ENCODE peak calls at places on chromosomes 5 and 9, in six cellular contexts. One of them, this sample, is unnamed.

GRCh38 chr9:89969156-89969566 is 364.3 kb downstream of the GADD45G start:
- DNase-seq in left ventricle myocardium inferior: no peak
- DNase-seq in heart right ventricle: no peak
- DNase-seq in kidney: no peak
- DNase-seq in HCT116: no peak
- DNase-seq in tibial artery: no peak
- DNase-seq in this sample: peak; percentile 67

GRCh38 chr9:114908104-114908621 is 22.2 kb downstream of the TNFSF8 start:
- DNase-seq in left ventricle myocardium inferior: no peak
- DNase-seq in heart right ventricle: no peak
- DNase-seq in kidney: no peak
- DNase-seq in HCT116: peak; percentile 38
- DNase-seq in tibial artery: no peak
- DNase-seq in this sample: no peak

GRCh38 chr9:70639853-70640814 is 225.7 kb upstream of the KLF9 start:
- DNase-seq in left ventricle myocardium inferior: no peak
- DNase-seq in heart right ventricle: no peak
- DNase-seq in kidney: no peak
- DNase-seq in HCT116: peak; percentile 22
- DNase-seq in tibial artery: no peak
- DNase-seq in this sample: no peak

GRCh38 chr9:114343471-114344187 is 14.0 kb downstream of the ORM2 start:
- DNase-seq in left ventricle myocardium inferior: no peak
- DNase-seq in heart right ventricle: no peak
- DNase-seq in kidney: peak; percentile 38
- DNase-seq in HCT116: no peak
- DNase-seq in tibial artery: no peak
- DNase-seq in this sample: no peak

GRCh38 chr5:141094481-141095262 is at the start of gene PCDHB2:
- DNase-seq in left ventricle myocardium inferior: no peak
- DNase-seq in heart right ventricle: peak; percentile 30
- DNase-seq in kidney: peak; percentile 50
- DNase-seq in HCT116: no peak
- DNase-seq in tibial artery: peak; percentile 25
- DNase-seq in this sample: no peak

GRCh38 chr5:149267241-149267973 is 4.3 kb upstream of the AFAP1L1 start:
- DNase-seq in left ventricle myocardium inferior: no peak
- DNase-seq in heart right ventricle: no peak
- DNase-seq in kidney: no peak
- DNase-seq in HCT116: no peak
- DNase-seq in tibial artery: no peak
- DNase-seq in this sample: no peak

GRCh38 chr5:55232194-55232984 is 1.0 kb downstream of the CCNO start:
- DNase-seq in left ventricle myocardium inferior: peak; percentile 16
- DNase-seq in heart right ventricle: no peak
- DNase-seq in kidney: peak; percentile 83
- DNase-seq in HCT116: peak; percentile 29
- DNase-seq in tibial artery: no peak
- DNase-seq in this sample: peak; percentile 56

GRCh38 chr9:37618817-37619216 is 26.4 kb upstream of the TOMM5 start:
- DNase-seq in left ventricle myocardium inferior: no peak
- DNase-seq in heart right ventricle: no peak
- DNase-seq in kidney: no peak
- DNase-seq in HCT116: no peak
- DNase-seq in tibial artery: no peak
- DNase-seq in this sample: no peak

GRCh38 chr5:149203896-149204544 is 62.7 kb downstream of the ABLIM3 start:
- DNase-seq in left ventricle myocardium inferior: no peak
- DNase-seq in heart right ventricle: no peak
- DNase-seq in kidney: no peak
- DNase-seq in HCT116: no peak
- DNase-seq in tibial artery: no peak
- DNase-seq in this sample: no peak

GRCh38 chr9:110049699-110050450 is 158.1 kb downstream of the C9orf152 start:
- DNase-seq in left ventricle myocardium inferior: peak; percentile 44
- DNase-seq in heart right ventricle: peak; percentile 29
- DNase-seq in kidney: peak; percentile 82
- DNase-seq in HCT116: no peak
- DNase-seq in tibial artery: peak; percentile 32
- DNase-seq in this sample: peak; percentile 66

GRCh38 chr9:89564257-89564878 is 40.4 kb upstream of the GADD45G start:
- DNase-seq in left ventricle myocardium inferior: no peak
- DNase-seq in heart right ventricle: no peak
- DNase-seq in kidney: no peak
- DNase-seq in HCT116: peak; percentile 82
- DNase-seq in tibial artery: no peak
- DNase-seq in this sample: no peak

GRCh38 chr9:136645343-136645902 is 17.3 kb upstream of the EGFL7 start:
- DNase-seq in left ventricle myocardium inferior: no peak
- DNase-seq in heart right ventricle: peak; percentile 17
- DNase-seq in kidney: no peak
- DNase-seq in HCT116: no peak
- DNase-seq in tibial artery: no peak
- DNase-seq in this sample: no peak

GRCh38 chr9:136656795-136657611 is 5.7 kb upstream of the EGFL7 start:
- DNase-seq in left ventricle myocardium inferior: no peak
- DNase-seq in heart right ventricle: peak; percentile 59
- DNase-seq in kidney: peak; percentile 72
- DNase-seq in HCT116: no peak
- DNase-seq in tibial artery: no peak
- DNase-seq in this sample: peak; percentile 25

GRCh38 chr9:4463824-4464223 is 26.4 kb upstream of the SLC1A1 start:
- DNase-seq in left ventricle myocardium inferior: no peak
- DNase-seq in heart right ventricle: no peak
- DNase-seq in kidney: no peak
- DNase-seq in HCT116: no peak
- DNase-seq in tibial artery: no peak
- DNase-seq in this sample: no peak

GRCh38 chr9:121363586-121363961 is 6.5 kb downstream of the STOM start:
- DNase-seq in left ventricle myocardium inferior: no peak
- DNase-seq in heart right ventricle: no peak
- DNase-seq in kidney: no peak
- DNase-seq in HCT116: no peak
- DNase-seq in tibial artery: no peak
- DNase-seq in this sample: no peak

GRCh38 chr9:94140791-94141790 is 56.8 kb downstream of the PTPDC1 start:
- DNase-seq in left ventricle myocardium inferior: peak; percentile 18
- DNase-seq in heart right ventricle: no peak
- DNase-seq in kidney: no peak
- DNase-seq in HCT116: no peak
- DNase-seq in tibial artery: no peak
- DNase-seq in this sample: no peak

GRCh38 chr9:106883626-106884190 is 20.7 kb downstream of the ZNF462 start:
- DNase-seq in left ventricle myocardium inferior: no peak
- DNase-seq in heart right ventricle: no peak
- DNase-seq in kidney: no peak
- DNase-seq in HCT116: no peak
- DNase-seq in tibial artery: no peak
- DNase-seq in this sample: no peak

GRCh38 chr5:30626557-30626956 is 566.9 kb upstream of the CDH6 start:
- DNase-seq in left ventricle myocardium inferior: no peak
- DNase-seq in heart right ventricle: no peak
- DNase-seq in kidney: no peak
- DNase-seq in HCT116: no peak
- DNase-seq in tibial artery: no peak
- DNase-seq in this sample: no peak

GRCh38 chr9:100505564-100506159 is 32.7 kb downstream of the TMEFF1 start:
- DNase-seq in left ventricle myocardium inferior: peak; percentile 51
- DNase-seq in heart right ventricle: peak; percentile 58
- DNase-seq in kidney: no peak
- DNase-seq in HCT116: peak; percentile 61
- DNase-seq in tibial artery: peak; percentile 37
- DNase-seq in this sample: peak; percentile 86

GRCh38 chr9:87217056-87217455 is 269.8 kb upstream of the GAS1 start:
- DNase-seq in left ventricle myocardium inferior: no peak
- DNase-seq in heart right ventricle: no peak
- DNase-seq in kidney: no peak
- DNase-seq in HCT116: no peak
- DNase-seq in tibial artery: no peak
- DNase-seq in this sample: no peak

GRCh38 chr5:138282918-138283742 is 8.7 kb upstream of the GFRA3 start:
- DNase-seq in left ventricle myocardium inferior: peak; percentile 20
- DNase-seq in heart right ventricle: peak; percentile 35
- DNase-seq in kidney: no peak
- DNase-seq in HCT116: peak; percentile 34
- DNase-seq in tibial artery: peak; percentile 20
- DNase-seq in this sample: no peak

GRCh38 chr9:105475302-105475701 is 27.5 kb downstream of the FSD1L start:
- DNase-seq in left ventricle myocardium inferior: no peak
- DNase-seq in heart right ventricle: no peak
- DNase-seq in kidney: no peak
- DNase-seq in HCT116: no peak
- DNase-seq in tibial artery: no peak
- DNase-seq in this sample: no peak

GRCh38 chr5:157215143-157215825 is 34.6 kb downstream of the ITK start:
- DNase-seq in left ventricle myocardium inferior: no peak
- DNase-seq in heart right ventricle: no peak
- DNase-seq in kidney: no peak
- DNase-seq in HCT116: no peak
- DNase-seq in tibial artery: no peak
- DNase-seq in this sample: no peak

GRCh38 chr5:10637944-10638343 is 74.1 kb downstream of the ANKRD33B start:
- DNase-seq in left ventricle myocardium inferior: no peak
- DNase-seq in heart right ventricle: no peak
- DNase-seq in kidney: no peak
- DNase-seq in HCT116: no peak
- DNase-seq in tibial artery: no peak
- DNase-seq in this sample: no peak

GRCh38 chr9:33437235-33437634 is 10.2 kb downstream of the AQP3 start:
- DNase-seq in left ventricle myocardium inferior: no peak
- DNase-seq in heart right ventricle: no peak
- DNase-seq in kidney: no peak
- DNase-seq in HCT116: no peak
- DNase-seq in tibial artery: no peak
- DNase-seq in this sample: no peak

GRCh38 chr9:83405674-83406255 is 132.4 kb downstream of the FRMD3 start:
- DNase-seq in left ventricle myocardium inferior: no peak
- DNase-seq in heart right ventricle: no peak
- DNase-seq in kidney: no peak
- DNase-seq in HCT116: no peak
- DNase-seq in tibial artery: no peak
- DNase-seq in this sample: no peak

DNA sequence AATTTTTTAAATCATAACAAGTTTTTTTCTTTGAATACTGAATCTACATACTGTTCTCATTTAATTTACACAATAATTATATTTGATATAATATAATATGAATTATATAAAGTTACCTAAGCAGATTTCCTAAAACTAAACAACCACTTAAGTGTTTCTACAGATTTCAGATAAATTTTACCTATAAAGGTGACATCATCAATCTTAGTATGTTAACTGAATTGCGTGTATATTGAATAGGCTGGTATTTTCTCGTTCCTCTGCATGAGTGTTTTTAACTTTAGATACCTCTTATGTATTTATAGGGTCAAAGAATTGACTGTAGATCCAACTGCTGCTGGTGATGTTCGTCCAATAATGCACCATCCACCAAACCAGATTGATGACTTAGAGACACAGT is 30.3 kb downstream of the DIMT1 start:
- DNase-seq in left ventricle myocardium inferior: no peak
- DNase-seq in heart right ventricle: no peak
- DNase-seq in kidney: no peak
- DNase-seq in HCT116: no peak
- DNase-seq in tibial artery: no peak
- DNase-seq in this sample: no peak
- TF ChIP-seq CTCF in left ventricle myocardium inferior: no peak
- TF ChIP-seq CTCF in heart right ventricle: no peak
- TF ChIP-seq CTCF in kidney: no peak
- TF ChIP-seq CTCF in HCT116: no peak
- TF ChIP-seq CTCF in tibial artery: no peak
- TF ChIP-seq CTCF in this sample: no peak

DNA sequence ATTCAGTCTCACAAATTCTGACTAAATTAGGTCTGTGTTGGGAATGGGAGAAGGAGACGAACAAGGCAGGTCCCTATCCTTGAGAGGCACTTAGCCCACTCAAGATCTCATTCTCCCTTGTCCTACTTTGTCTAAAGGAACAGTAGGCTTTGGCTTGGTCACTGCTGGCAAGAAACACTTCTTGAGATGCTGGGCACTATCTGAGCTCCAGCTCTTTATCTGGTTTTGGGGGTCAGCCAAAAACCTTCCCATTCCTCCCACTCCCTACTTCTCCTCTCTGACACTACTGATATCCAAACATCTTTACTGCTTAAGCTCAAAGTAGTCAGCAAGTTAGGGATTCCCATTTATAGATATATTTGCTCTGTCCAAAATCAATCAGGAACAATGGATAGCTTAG is 155.2 kb downstream of the MAPKAP1 start:
- DNase-seq in left ventricle myocardium inferior: no peak
- DNase-seq in heart right ventricle: no peak
- DNase-seq in kidney: no peak
- DNase-seq in HCT116: no peak
- DNase-seq in tibial artery: no peak
- DNase-seq in this sample: no peak
- H3K4me1 ChIP-seq in left ventricle myocardium inferior: peaks cover 73% of the 10 kb centered on the region
- H3K4me1 ChIP-seq in heart right ventricle: peaks cover 64% of the 10 kb centered on the region
- H3K4me1 ChIP-seq in kidney: peaks cover 20% of the 10 kb centered on the region
- H3K4me1 ChIP-seq in HCT116: no peaks in the 10 kb centered on the region
- H3K4me1 ChIP-seq in tibial artery: peaks cover 25% of the 10 kb centered on the region
- H3K4me1 ChIP-seq in this sample: peaks cover 7% of the 10 kb centered on the region

DNA sequence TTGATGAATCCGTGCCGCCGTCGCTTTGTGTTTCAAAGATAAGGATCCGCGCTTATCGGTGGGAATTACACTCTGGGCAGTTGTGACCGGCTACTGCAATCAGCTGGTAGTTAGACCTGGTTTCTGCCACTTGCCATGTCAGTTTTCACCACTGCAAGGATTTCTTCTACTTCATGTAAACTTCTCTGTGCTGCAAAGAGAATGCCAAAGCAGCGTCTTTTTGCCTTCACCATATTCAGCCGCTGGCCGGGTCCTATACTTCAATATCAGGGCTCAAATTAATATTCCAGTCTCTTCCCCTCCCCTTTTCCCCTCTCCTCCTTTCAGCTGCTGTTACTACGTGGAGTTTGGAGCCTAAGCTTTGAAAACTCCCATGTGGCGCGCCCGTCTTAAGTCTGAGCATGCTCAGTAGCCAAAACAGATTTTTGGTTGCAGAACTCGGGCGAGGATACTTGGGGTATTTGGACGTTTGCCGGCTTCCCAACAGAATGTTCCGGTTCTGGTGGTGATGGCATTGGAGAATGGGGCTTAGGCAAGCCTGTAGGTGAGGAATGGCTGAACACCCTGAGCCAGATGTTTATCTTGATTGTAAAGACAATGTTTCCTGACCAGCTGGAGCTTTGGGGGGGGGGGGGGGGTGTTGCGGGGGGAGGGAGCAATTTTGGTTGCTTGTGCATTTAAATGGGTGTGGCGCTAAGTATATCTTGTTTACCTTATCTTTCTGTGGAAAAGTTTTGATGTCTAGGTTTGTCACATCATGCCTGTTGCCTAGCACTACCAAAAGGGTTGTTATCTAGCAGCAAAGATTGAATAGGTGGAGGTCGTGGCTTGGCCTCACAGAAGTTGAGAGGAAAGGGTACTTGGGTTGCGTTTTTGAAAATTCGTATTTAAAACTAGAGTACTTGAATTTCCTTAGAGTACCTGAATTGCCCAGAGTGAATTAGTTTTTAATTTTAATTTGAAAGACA is 1.1 kb downstream of the SMAD5 start:
- DNase-seq in left ventricle myocardium inferior: peak; percentile 37
- DNase-seq in heart right ventricle: peak; percentile 45
- DNase-seq in kidney: no peak
- DNase-seq in HCT116: no peak
- DNase-seq in tibial artery: peak; percentile 38
- DNase-seq in this sample: no peak
- H3K4me3 ChIP-seq in left ventricle myocardium inferior: peak overlapping the region; percentile 94
- H3K4me3 ChIP-seq in heart right ventricle: peak overlapping the region; percentile 97
- H3K4me3 ChIP-seq in kidney: peak overlapping the region; percentile 89
- H3K4me3 ChIP-seq in HCT116: peak overlapping the region; percentile 89
- H3K4me3 ChIP-seq in tibial artery: peak overlapping the region; percentile 64
- H3K4me3 ChIP-seq in this sample: peak overlapping the region; percentile 60

GRCh38 chr5:142806769-142807377 is 36.7 kb downstream of the ARHGAP26 start:
- DNase-seq in left ventricle myocardium inferior: no peak
- DNase-seq in heart right ventricle: no peak
- DNase-seq in kidney: no peak
- DNase-seq in HCT116: no peak
- DNase-seq in tibial artery: no peak
- DNase-seq in this sample: no peak
- TF ChIP-seq CTCF in left ventricle myocardium inferior: no peak
- TF ChIP-seq CTCF in heart right ventricle: no peak
- TF ChIP-seq CTCF in kidney: no peak
- TF ChIP-seq CTCF in HCT116: no peak
- TF ChIP-seq CTCF in tibial artery: no peak
- TF ChIP-seq CTCF in this sample: no peak

This sample was measured in mucosa of descending colon.